ENCODE peak calls at places on chromosomes 7 and 10, in five cellular contexts. One of them, this sample, is unnamed. For H3K27me3, the result is how much of the 10 kb centered on the place peaks cover.

GRCh38 chr7:127979728-127980126 is 51.5 kb downstream of the LRRC4 start:
- DNase-seq in pancreas: no peak
- DNase-seq in fibroblast of lung: no peak
- DNase-seq in thoracic aorta: no peak
- DNase-seq in hepatocyte: no peak
- DNase-seq in this sample: no peak

GRCh38 chr10:34644245-34644644 is 170.9 kb downstream of the PARD3 start:
- DNase-seq in thoracic aorta: no peak
- DNase-seq in fibroblast of lung: no peak
- DNase-seq in pancreas: no peak
- DNase-seq in hepatocyte: no peak
- DNase-seq in this sample: peak

GRCh38 chr10:98285416-98285815 is 17.4 kb upstream of the LOXL4 start:
- DNase-seq in fibroblast of lung: no peak
- DNase-seq in hepatocyte: no peak
- DNase-seq in pancreas: no peak
- DNase-seq in thoracic aorta: no peak
- DNase-seq in this sample: no peak

GRCh38 chr7:128455556-128456254 is at the start of gene HILPDA:
- DNase-seq in thoracic aorta: peak
- DNase-seq in hepatocyte: peak
- DNase-seq in pancreas: peak
- DNase-seq in fibroblast of lung: peak
- DNase-seq in this sample: peak

GRCh38 chr10:71597821-71598498 is 121.6 kb downstream of the C10orf105 start:
- DNase-seq in thoracic aorta: no peak
- DNase-seq in pancreas: no peak
- DNase-seq in hepatocyte: no peak
- DNase-seq in fibroblast of lung: no peak
- DNase-seq in this sample: no peak

GRCh38 chr10:116721991-116722392 is 20.4 kb downstream of the HSPA12A start:
- DNase-seq in fibroblast of lung: peak
- DNase-seq in thoracic aorta: no peak
- DNase-seq in pancreas: no peak
- DNase-seq in hepatocyte: no peak
- DNase-seq in this sample: no peak

GRCh38 chr7:128099204-128099671 is 68.0 kb upstream of the LRRC4 start:
- DNase-seq in thoracic aorta: no peak
- DNase-seq in pancreas: no peak
- DNase-seq in hepatocyte: no peak
- DNase-seq in fibroblast of lung: peak
- DNase-seq in this sample: no peak

GRCh38 chr7:87113077-87113476 is 39.2 kb upstream of the DMTF1 start:
- DNase-seq in fibroblast of lung: peak
- DNase-seq in thoracic aorta: no peak
- DNase-seq in pancreas: no peak
- DNase-seq in hepatocyte: no peak
- DNase-seq in this sample: no peak

GRCh38 chr7:30543815-30544525 is 39.3 kb upstream of the GGCT start:
- DNase-seq in hepatocyte: no peak
- DNase-seq in fibroblast of lung: peak
- DNase-seq in thoracic aorta: no peak
- DNase-seq in pancreas: no peak
- DNase-seq in this sample: no peak

GRCh38 chr10:31090894-31091607 is 59.4 kb upstream of the ZNF438 start:
- DNase-seq in hepatocyte: no peak
- DNase-seq in fibroblast of lung: peak
- DNase-seq in thoracic aorta: no peak
- DNase-seq in pancreas: no peak
- DNase-seq in this sample: no peak

DNA sequence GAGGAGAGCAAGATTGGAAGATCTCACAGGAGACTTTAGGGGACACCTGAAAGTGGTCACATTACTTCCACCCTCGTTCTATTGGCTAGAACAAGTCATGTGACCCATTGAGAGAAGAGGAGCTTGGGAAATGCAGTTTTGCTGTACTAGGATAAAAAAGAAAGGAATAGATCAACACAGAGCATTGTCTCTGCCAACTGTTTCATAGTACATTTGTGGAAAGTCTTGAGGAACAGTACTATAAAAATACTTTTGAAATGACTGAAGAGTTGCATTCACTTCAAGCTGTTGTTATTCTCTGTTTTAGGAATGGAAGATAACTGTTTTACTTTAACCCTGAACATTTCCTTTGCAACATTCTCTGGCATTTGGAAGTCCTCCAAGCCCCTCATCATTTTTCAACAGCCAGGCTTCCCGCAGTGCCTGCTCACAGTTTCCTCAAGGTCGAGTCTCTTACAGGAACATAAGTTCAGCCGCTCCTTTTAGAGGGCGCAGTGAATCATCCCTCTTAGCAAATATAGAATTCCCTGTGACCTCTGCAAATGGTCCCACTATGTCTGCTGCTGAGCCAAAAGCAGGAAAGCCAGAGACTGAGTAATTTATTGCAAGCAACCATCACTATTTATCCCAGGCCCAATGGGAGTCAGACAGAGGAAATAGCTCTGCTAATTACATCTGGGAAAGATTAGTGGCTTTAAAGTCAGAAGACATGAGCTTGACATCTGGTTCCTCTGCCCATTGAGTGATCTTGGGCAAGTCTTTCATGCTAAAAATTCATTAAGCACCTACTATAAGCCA is 40.7 kb downstream of the MRPL32 start:
- DNase-seq in thoracic aorta: peak
- DNase-seq in hepatocyte: peak
- DNase-seq in fibroblast of lung: peak
- DNase-seq in pancreas: no peak
- DNase-seq in this sample: peak
- H3K27ac ChIP-seq in thoracic aorta: peak
- H3K27ac ChIP-seq in hepatocyte: peak
- H3K27ac ChIP-seq in fibroblast of lung: peak
- H3K27ac ChIP-seq in pancreas: no peak
- H3K27ac ChIP-seq in this sample: peak

GRCh38 chr7:23530355-23530754 is 1.4 kb downstream of the TRA2A start:
- DNase-seq in pancreas: no peak
- DNase-seq in fibroblast of lung: peak
- DNase-seq in hepatocyte: peak
- DNase-seq in thoracic aorta: no peak
- DNase-seq in this sample: no peak
- TF ChIP-seq CTCF in pancreas: no peak
- TF ChIP-seq CTCF in fibroblast of lung: no peak
- TF ChIP-seq CTCF in hepatocyte: no peak
- TF ChIP-seq CTCF in thoracic aorta: no peak
- TF ChIP-seq CTCF in this sample: no peak

DNA sequence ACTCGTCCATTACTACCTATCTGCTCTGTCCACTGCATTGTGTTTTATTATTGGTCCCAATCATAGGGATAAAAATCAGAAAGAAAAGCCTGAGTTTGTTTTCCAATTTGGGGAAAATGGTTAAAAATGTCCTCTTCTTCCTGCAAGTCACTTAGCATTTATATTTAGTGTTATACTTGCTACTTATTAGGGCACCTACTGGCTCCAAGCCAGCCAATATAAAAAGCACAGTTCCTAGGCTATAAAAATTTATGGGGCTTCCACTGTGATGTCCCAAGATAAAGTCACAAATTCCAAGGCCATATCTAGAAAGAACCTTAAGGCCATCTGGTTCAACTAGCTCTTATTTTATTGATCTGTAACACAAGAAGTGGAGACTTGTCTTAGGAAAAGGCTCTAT is 3.2 kb downstream of the SLC35B4 start:
- DNase-seq in fibroblast of lung: no peak
- DNase-seq in hepatocyte: peak
- DNase-seq in pancreas: no peak
- DNase-seq in thoracic aorta: no peak
- DNase-seq in this sample: no peak
- H3K27me3 ChIP-seq in fibroblast of lung: under half
- H3K27me3 ChIP-seq in hepatocyte: under half
- H3K27me3 ChIP-seq in pancreas: under half
- H3K27me3 ChIP-seq in thoracic aorta: under half
- H3K27me3 ChIP-seq in this sample: under half

GRCh38 chr10:111119637-111120036 is 42.8 kb downstream of the ADRA2A start:
- DNase-seq in pancreas: peak
- DNase-seq in fibroblast of lung: no peak
- DNase-seq in hepatocyte: no peak
- DNase-seq in thoracic aorta: no peak
- DNase-seq in this sample: no peak

GRCh38 chr10:111117528-111118277 is 40.9 kb downstream of the ADRA2A start:
- DNase-seq in thoracic aorta: no peak
- DNase-seq in fibroblast of lung: no peak
- DNase-seq in hepatocyte: no peak
- DNase-seq in pancreas: no peak
- DNase-seq in this sample: no peak

GRCh38 chr10:111116211-111116610 is 39.4 kb downstream of the ADRA2A start:
- DNase-seq in hepatocyte: no peak
- DNase-seq in pancreas: no peak
- DNase-seq in fibroblast of lung: no peak
- DNase-seq in thoracic aorta: no peak
- DNase-seq in this sample: no peak

GRCh38 chr10:111116762-111117445 is 40.1 kb downstream of the ADRA2A start:
- DNase-seq in fibroblast of lung: no peak
- DNase-seq in hepatocyte: no peak
- DNase-seq in pancreas: no peak
- DNase-seq in thoracic aorta: no peak
- DNase-seq in this sample: no peak

DNA sequence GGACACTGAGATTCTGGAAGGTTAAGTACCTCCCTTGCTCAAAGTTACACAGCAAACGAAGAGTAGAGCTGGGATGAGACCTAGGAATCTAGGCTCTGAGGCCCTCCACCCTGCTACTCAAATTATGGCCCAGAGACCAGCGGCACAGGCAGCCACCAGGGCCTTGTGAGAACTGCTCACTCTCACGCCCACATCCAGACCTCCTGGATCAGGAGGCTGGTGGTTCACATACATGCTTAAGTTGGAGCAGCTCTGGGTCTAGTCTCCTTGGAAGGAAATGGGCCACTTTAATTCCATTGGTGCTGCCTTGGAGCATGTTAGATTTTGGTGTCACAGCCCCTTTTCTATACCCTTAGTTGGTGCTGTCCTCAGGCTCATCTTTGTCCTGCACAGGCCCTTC is 41.9 kb downstream of the ADRA2A start:
- DNase-seq in fibroblast of lung: no peak
- DNase-seq in thoracic aorta: no peak
- DNase-seq in hepatocyte: no peak
- DNase-seq in pancreas: no peak
- DNase-seq in this sample: no peak
- H3K27ac ChIP-seq in fibroblast of lung: no peak
- H3K27ac ChIP-seq in thoracic aorta: no peak
- H3K27ac ChIP-seq in hepatocyte: no peak
- H3K27ac ChIP-seq in pancreas: no peak
- H3K27ac ChIP-seq in this sample: no peak

GRCh38 chr10:35774109-35774508 is 132.0 kb upstream of the FZD8 start:
- DNase-seq in fibroblast of lung: no peak
- DNase-seq in thoracic aorta: no peak
- DNase-seq in pancreas: no peak
- DNase-seq in hepatocyte: no peak
- DNase-seq in this sample: no peak

GRCh38 chr10:35768011-35768410 is 125.9 kb upstream of the FZD8 start:
- DNase-seq in fibroblast of lung: no peak
- DNase-seq in pancreas: no peak
- DNase-seq in thoracic aorta: no peak
- DNase-seq in hepatocyte: no peak
- DNase-seq in this sample: no peak

GRCh38 chr10:35765996-35766395 is 123.9 kb upstream of the FZD8 start:
- DNase-seq in thoracic aorta: no peak
- DNase-seq in pancreas: no peak
- DNase-seq in hepatocyte: no peak
- DNase-seq in fibroblast of lung: no peak
- DNase-seq in this sample: no peak

GRCh38 chr10:35768731-35769130 is 126.6 kb upstream of the FZD8 start:
- DNase-seq in hepatocyte: no peak
- DNase-seq in thoracic aorta: no peak
- DNase-seq in pancreas: no peak
- DNase-seq in fibroblast of lung: no peak
- DNase-seq in this sample: no peak

DNA sequence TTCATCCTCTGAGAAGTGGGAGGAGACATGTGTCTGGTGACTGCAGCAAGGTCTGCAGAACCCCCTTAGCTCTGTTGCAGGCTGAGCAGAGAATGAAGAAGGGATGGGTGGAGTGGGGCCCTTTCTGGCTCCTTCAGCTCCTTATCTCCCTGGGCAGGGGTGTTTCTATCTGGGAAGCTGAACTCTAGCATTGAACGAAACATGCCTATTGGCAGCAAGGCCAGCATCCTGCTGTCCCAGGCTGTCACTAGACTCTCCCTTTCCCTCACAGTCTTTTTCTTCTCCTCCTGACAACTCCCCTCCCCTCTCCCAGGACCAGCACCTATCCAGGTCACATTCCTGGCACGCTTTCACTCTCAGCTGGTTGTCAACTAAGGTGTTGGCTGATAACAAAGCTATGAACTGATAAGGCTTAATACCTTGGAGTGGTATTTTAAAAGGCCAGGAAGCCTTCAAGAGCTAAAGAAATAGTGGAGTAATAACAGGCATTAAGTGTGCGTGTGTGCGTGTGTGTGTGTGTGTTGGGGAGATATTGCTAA is 128.8 kb upstream of the FZD8 start:
- DNase-seq in pancreas: no peak
- DNase-seq in hepatocyte: peak
- DNase-seq in thoracic aorta: no peak
- DNase-seq in fibroblast of lung: no peak
- DNase-seq in this sample: peak
- TF ChIP-seq CTCF in pancreas: no peak
- TF ChIP-seq CTCF in hepatocyte: no peak
- TF ChIP-seq CTCF in thoracic aorta: no peak
- TF ChIP-seq CTCF in fibroblast of lung: no peak
- TF ChIP-seq CTCF in this sample: no peak

DNA sequence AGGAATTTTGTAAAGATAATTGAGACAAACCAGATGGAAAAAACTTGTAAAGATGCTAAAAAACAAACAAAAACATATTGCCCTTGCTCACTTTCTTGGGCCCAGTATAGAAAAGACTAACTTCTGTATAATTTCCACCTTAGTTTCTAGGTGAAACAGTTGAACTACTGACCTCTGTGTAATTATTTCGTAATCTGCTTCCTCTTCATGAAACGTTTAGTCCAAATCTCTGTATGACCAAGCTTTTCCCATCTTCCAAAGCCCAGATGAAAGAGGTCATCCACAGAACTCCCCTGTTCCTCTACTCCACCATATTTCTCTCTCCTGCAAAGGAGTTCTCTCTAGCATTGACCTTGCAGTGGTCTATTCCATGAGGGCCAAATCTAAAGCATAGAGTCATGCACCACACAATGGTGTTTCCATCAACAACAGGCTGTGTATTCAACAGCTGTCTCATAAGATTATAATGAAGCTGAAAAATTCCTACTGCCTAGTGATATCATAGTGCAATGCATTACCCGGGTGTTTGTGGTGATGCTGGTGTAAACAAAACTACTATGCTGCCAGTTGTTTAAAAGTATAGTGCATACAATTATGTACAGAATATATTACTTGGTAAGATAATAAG is 647.6 kb downstream of the TNS3 start:
- DNase-seq in pancreas: no peak
- DNase-seq in hepatocyte: no peak
- DNase-seq in fibroblast of lung: peak
- DNase-seq in thoracic aorta: no peak
- DNase-seq in this sample: no peak
- H3K27me3 ChIP-seq in pancreas: under half
- H3K27me3 ChIP-seq in hepatocyte: under half
- H3K27me3 ChIP-seq in fibroblast of lung: under half
- H3K27me3 ChIP-seq in thoracic aorta: under half
- H3K27me3 ChIP-seq in this sample: under half

GRCh38 chr10:14184841-14185500 is 145.8 kb downstream of the FRMD4A start:
- DNase-seq in pancreas: no peak
- DNase-seq in hepatocyte: no peak
- DNase-seq in thoracic aorta: no peak
- DNase-seq in fibroblast of lung: peak
- DNase-seq in this sample: no peak
- H3K27ac ChIP-seq in pancreas: no peak
- H3K27ac ChIP-seq in hepatocyte: no peak
- H3K27ac ChIP-seq in thoracic aorta: no peak
- H3K27ac ChIP-seq in fibroblast of lung: no peak
- H3K27ac ChIP-seq in this sample: no peak

This sample was measured in left lung.